ENCODE peak calls at places on chromosomes 12 and 14, in four cellular contexts. One of them, this sample, is unnamed.

GRCh38 chr12:123767613-123768012 is 5.5 kb downstream of the DNAH10 start:
- DNase-seq in left ventricle myocardium inferior: no peak
- DNase-seq in neuronal stem cell: no peak
- DNase-seq in mucosa of descending colon: no peak
- DNase-seq in this sample: peak

GRCh38 chr14:39302124-39302810 is 68.6 kb downstream of the MIA2 start:
- DNase-seq in left ventricle myocardium inferior: no peak
- DNase-seq in neuronal stem cell: no peak
- DNase-seq in mucosa of descending colon: no peak
- DNase-seq in this sample: no peak

GRCh38 chr12:68370667-68371066 is 38.5 kb upstream of the MDM1 start:
- DNase-seq in left ventricle myocardium inferior: no peak
- DNase-seq in neuronal stem cell: no peak
- DNase-seq in mucosa of descending colon: no peak
- DNase-seq in this sample: no peak

GRCh38 chr14:68574906-68575305 is 218.0 kb downstream of the ZFP36L1 start:
- DNase-seq in left ventricle myocardium inferior: no peak
- DNase-seq in neuronal stem cell: no peak
- DNase-seq in mucosa of descending colon: no peak
- DNase-seq in this sample: no peak

GRCh38 chr12:62210422-62210821 is 49.8 kb upstream of the USP15 start:
- DNase-seq in left ventricle myocardium inferior: peak
- DNase-seq in neuronal stem cell: peak
- DNase-seq in mucosa of descending colon: peak
- DNase-seq in this sample: peak

GRCh38 chr12:119071638-119072231 is 90.4 kb downstream of the SRRM4 start:
- DNase-seq in left ventricle myocardium inferior: no peak
- DNase-seq in neuronal stem cell: no peak
- DNase-seq in mucosa of descending colon: no peak
- DNase-seq in this sample: no peak

GRCh38 chr12:124497039-124497438 is 70.4 kb downstream of the NCOR2 start:
- DNase-seq in left ventricle myocardium inferior: peak
- DNase-seq in neuronal stem cell: no peak
- DNase-seq in mucosa of descending colon: no peak
- DNase-seq in this sample: no peak

GRCh38 chr14:95998656-95999055 is 40.5 kb upstream of the C14orf132 start:
- DNase-seq in left ventricle myocardium inferior: no peak
- DNase-seq in neuronal stem cell: no peak
- DNase-seq in mucosa of descending colon: no peak
- DNase-seq in this sample: no peak

GRCh38 chr12:12392428-12392827 is 35.5 kb downstream of the BORCS5 start:
- DNase-seq in left ventricle myocardium inferior: no peak
- DNase-seq in neuronal stem cell: no peak
- DNase-seq in mucosa of descending colon: no peak
- DNase-seq in this sample: peak

GRCh38 chr12:57738661-57739237 is at the start of gene AGAP2:
- DNase-seq in left ventricle myocardium inferior: no peak
- DNase-seq in neuronal stem cell: no peak
- DNase-seq in mucosa of descending colon: no peak
- DNase-seq in this sample: no peak

GRCh38 chr12:112375105-112375504 is 7.1 kb downstream of the HECTD4 start:
- DNase-seq in left ventricle myocardium inferior: no peak
- DNase-seq in neuronal stem cell: no peak
- DNase-seq in mucosa of descending colon: no peak
- DNase-seq in this sample: no peak

GRCh38 chr14:72583316-72584272 is 310.3 kb downstream of the DPF3 start:
- DNase-seq in left ventricle myocardium inferior: no peak
- DNase-seq in neuronal stem cell: no peak
- DNase-seq in mucosa of descending colon: no peak
- DNase-seq in this sample: no peak

GRCh38 chr12:26878661-26879119 is 45.7 kb upstream of the ITPR2 start:
- DNase-seq in left ventricle myocardium inferior: peak
- DNase-seq in neuronal stem cell: no peak
- DNase-seq in mucosa of descending colon: peak
- DNase-seq in this sample: peak

GRCh38 chr12:32451816-32452215 is 52.5 kb downstream of the FGD4 start:
- DNase-seq in left ventricle myocardium inferior: no peak
- DNase-seq in neuronal stem cell: no peak
- DNase-seq in mucosa of descending colon: no peak
- DNase-seq in this sample: no peak

GRCh38 chr12:32454075-32454474 is 54.7 kb downstream of the FGD4 start:
- DNase-seq in left ventricle myocardium inferior: no peak
- DNase-seq in neuronal stem cell: peak
- DNase-seq in mucosa of descending colon: no peak
- DNase-seq in this sample: no peak

GRCh38 chr12:32457251-32458025 is 58.1 kb downstream of the FGD4 start:
- DNase-seq in left ventricle myocardium inferior: no peak
- DNase-seq in neuronal stem cell: no peak
- DNase-seq in mucosa of descending colon: no peak
- DNase-seq in this sample: no peak

GRCh38 chr12:32454866-32455265 is 55.5 kb downstream of the FGD4 start:
- DNase-seq in left ventricle myocardium inferior: no peak
- DNase-seq in neuronal stem cell: peak
- DNase-seq in mucosa of descending colon: no peak
- DNase-seq in this sample: no peak

DNA sequence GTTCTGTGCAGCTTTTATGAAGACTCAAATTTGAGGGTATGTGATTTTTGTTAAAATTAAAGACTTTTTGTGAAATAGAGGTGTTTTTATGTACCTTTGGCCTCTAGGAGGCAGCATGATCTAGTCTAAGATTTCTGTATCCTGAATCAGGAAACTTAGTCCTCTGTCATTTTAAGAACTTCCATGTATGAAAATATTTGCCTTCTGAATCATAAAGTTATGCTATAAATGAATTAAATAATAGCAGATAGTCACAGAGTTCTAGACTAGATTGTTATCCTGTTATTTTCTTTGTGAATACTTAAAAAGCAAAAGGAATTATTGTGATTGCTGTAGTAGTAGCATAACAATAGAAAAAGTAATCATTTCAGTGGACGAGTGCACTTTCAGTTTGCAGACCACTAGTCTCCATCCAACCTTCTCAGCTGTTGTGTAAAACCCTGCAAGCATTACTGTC is 56.3 kb downstream of the FGD4 start:
- DNase-seq in left ventricle myocardium inferior: no peak
- DNase-seq in neuronal stem cell: peak
- DNase-seq in mucosa of descending colon: peak
- DNase-seq in this sample: peak
- H3K4me3 ChIP-seq in left ventricle myocardium inferior: peak
- H3K4me3 ChIP-seq in neuronal stem cell: peak
- H3K4me3 ChIP-seq in mucosa of descending colon: no peak
- H3K4me3 ChIP-seq in this sample: no peak

GRCh38 chr14:22713631-22713950 is 52.9 kb upstream of the OXA1L start:
- DNase-seq in left ventricle myocardium inferior: no peak
- DNase-seq in neuronal stem cell: no peak
- DNase-seq in mucosa of descending colon: no peak
- DNase-seq in this sample: no peak
- H3K4me3 ChIP-seq in left ventricle myocardium inferior: peak
- H3K4me3 ChIP-seq in neuronal stem cell: no peak
- H3K4me3 ChIP-seq in mucosa of descending colon: no peak
- H3K4me3 ChIP-seq in this sample: peak

GRCh38 chr12:107111314-107111713 is 18.0 kb upstream of the CRY1 start:
- DNase-seq in left ventricle myocardium inferior: no peak
- DNase-seq in neuronal stem cell: no peak
- DNase-seq in mucosa of descending colon: no peak
- DNase-seq in this sample: no peak

GRCh38 chr12:107108995-107109508 is 15.7 kb upstream of the CRY1 start:
- DNase-seq in left ventricle myocardium inferior: no peak
- DNase-seq in neuronal stem cell: no peak
- DNase-seq in mucosa of descending colon: no peak
- DNase-seq in this sample: no peak

GRCh38 chr12:107107381-107107780 is 14.0 kb upstream of the CRY1 start:
- DNase-seq in left ventricle myocardium inferior: no peak
- DNase-seq in neuronal stem cell: no peak
- DNase-seq in mucosa of descending colon: no peak
- DNase-seq in this sample: no peak

GRCh38 chr12:107109726-107110518 is 16.6 kb upstream of the CRY1 start:
- DNase-seq in left ventricle myocardium inferior: no peak
- DNase-seq in neuronal stem cell: no peak
- DNase-seq in mucosa of descending colon: no peak
- DNase-seq in this sample: no peak

GRCh38 chr12:107110519-107110859 is 17.1 kb upstream of the CRY1 start:
- DNase-seq in left ventricle myocardium inferior: no peak
- DNase-seq in neuronal stem cell: no peak
- DNase-seq in mucosa of descending colon: no peak
- DNase-seq in this sample: no peak
- H3K4me3 ChIP-seq in left ventricle myocardium inferior: peak
- H3K4me3 ChIP-seq in neuronal stem cell: no peak
- H3K4me3 ChIP-seq in mucosa of descending colon: no peak
- H3K4me3 ChIP-seq in this sample: no peak

GRCh38 chr14:104138891-104139459 is 588 bp downstream of the KIF26A start:
- DNase-seq in left ventricle myocardium inferior: peak
- DNase-seq in neuronal stem cell: no peak
- DNase-seq in mucosa of descending colon: no peak
- DNase-seq in this sample: no peak
- H3K4me3 ChIP-seq in left ventricle myocardium inferior: peak
- H3K4me3 ChIP-seq in neuronal stem cell: peak
- H3K4me3 ChIP-seq in mucosa of descending colon: no peak
- H3K4me3 ChIP-seq in this sample: peak

DNA sequence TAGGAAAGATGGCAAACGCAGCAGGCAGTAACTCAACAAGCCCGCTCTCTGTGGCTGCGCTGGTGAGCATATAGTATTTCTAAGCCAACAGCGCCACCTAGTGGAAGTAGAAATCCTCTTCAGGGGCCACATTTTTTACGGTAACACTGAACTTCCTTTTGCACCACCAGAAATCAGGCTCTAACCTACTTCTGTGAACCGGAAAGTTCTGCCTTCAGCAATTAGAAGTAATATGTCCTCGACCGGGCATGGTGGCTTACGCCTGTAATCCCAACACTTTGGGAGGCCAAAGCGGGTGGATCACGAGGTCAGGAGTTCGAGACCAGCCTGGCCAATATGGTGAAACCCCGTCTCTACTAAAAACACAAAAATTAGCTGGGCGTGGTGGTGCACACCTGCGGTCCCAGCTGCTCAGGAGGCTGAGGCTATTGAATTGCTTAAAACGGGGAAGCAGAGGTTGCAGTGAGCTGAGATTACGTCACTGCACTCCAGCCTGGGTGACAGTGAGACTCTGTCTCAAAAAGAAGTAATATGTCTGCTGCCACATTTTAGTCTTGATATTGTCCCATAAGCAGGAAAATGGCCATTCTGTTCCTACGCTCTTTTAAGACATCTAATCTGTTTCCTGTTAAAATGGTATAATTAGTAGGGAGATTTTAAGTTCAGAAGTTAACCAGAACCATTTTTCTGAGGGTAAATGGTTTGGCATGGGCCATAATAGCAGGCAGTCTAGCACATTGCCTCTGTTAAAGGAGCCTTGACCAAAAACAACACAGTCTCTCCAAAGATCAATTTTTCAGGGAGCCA is 26.7 kb downstream of the APOBEC1 start:
- DNase-seq in left ventricle myocardium inferior: peak
- DNase-seq in neuronal stem cell: peak
- DNase-seq in mucosa of descending colon: peak
- DNase-seq in this sample: peak
- H3K4me3 ChIP-seq in left ventricle myocardium inferior: peak
- H3K4me3 ChIP-seq in neuronal stem cell: no peak
- H3K4me3 ChIP-seq in mucosa of descending colon: no peak
- H3K4me3 ChIP-seq in this sample: peak

DNA sequence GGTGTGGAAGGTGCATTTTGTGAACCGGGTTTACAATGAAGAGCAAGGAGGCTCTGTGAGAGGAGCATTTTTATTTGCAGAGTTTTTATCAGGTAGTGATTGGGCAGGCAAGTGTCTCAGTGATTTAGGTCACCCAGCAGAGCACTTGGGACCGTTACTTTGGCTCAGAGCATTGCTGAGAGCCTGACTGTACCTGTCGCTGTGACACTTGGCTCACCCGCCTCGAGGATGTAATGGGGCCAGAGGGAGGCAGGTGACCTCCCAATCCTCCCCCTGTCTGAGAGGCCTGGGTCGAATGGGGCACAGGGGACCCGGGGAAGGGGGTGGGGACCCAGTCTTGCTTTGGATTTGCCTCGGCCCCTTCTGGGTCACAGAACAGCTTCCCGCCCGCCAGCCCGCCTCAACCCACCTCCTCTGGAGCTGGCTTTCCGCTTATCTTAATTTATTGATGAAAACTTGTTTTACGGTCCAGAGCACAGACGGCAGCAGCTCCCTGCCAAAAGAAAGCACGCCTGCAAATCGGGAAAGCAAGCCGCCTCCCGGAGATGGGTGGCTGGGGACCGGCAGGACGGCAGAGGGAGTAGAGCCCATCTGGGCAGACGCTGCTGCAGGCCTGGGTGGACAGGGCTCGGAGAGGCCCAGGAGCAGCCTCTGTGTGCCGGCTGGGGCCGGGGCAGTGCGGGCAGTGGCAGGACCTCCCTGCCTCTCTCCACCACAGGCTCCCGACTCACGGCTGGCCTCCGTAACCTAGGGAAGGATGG is 186.9 kb downstream of the TSPAN9 start:
- DNase-seq in left ventricle myocardium inferior: peak
- DNase-seq in neuronal stem cell: no peak
- DNase-seq in mucosa of descending colon: no peak
- DNase-seq in this sample: no peak
- H3K4me3 ChIP-seq in left ventricle myocardium inferior: peak
- H3K4me3 ChIP-seq in neuronal stem cell: no peak
- H3K4me3 ChIP-seq in mucosa of descending colon: no peak
- H3K4me3 ChIP-seq in this sample: no peak

GRCh38 chr12:49646871-49647270 is 23.5 kb downstream of the PRPF40B start:
- DNase-seq in left ventricle myocardium inferior: no peak
- DNase-seq in neuronal stem cell: no peak
- DNase-seq in mucosa of descending colon: no peak
- DNase-seq in this sample: no peak
- H3K4me3 ChIP-seq in left ventricle myocardium inferior: no peak
- H3K4me3 ChIP-seq in neuronal stem cell: no peak
- H3K4me3 ChIP-seq in mucosa of descending colon: no peak
- H3K4me3 ChIP-seq in this sample: no peak

DNA sequence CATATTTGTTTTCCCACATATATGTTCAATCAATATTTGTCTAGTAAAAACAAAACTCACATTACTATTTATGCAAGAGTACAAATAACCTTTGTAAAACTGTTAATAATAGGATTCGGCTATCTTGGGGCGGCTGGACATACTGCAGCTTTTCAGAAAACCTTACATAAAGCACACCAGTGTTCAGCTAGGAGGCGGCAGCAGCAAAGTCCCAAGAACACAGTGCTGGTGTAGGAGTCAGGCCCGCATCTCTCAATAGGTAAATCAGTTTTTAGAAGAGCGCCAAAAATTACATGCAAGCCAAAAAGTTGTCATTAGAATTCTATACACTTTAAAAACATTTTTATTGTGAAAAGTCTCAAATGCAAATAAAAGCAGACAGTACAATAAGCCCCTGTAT is 37.5 kb downstream of the CCDC88C start:
- DNase-seq in left ventricle myocardium inferior: no peak
- DNase-seq in neuronal stem cell: no peak
- DNase-seq in mucosa of descending colon: no peak
- DNase-seq in this sample: no peak
- H3K4me3 ChIP-seq in left ventricle myocardium inferior: no peak
- H3K4me3 ChIP-seq in neuronal stem cell: no peak
- H3K4me3 ChIP-seq in mucosa of descending colon: no peak
- H3K4me3 ChIP-seq in this sample: no peak

DNA sequence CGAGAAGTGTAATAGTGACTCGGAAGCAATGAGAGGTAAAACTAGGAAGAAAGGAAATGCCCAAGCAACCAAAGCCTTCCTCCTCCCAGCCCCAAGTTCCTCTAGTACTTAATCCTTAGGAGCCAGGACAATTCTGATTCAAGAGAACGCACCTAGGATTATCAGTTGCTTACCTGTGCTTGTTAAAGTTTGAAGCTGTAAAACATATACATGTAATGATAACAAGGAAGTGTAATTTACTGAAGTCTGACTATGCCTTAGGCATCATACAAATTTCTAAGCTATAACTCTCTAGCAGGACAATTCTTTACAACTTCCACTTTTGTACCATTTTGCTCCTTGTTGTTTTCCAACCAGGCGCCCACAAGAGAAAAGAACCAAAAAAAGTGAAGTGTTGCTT is 92.8 kb upstream of the OSBPL8 start:
- DNase-seq in left ventricle myocardium inferior: no peak
- DNase-seq in neuronal stem cell: no peak
- DNase-seq in mucosa of descending colon: no peak
- DNase-seq in this sample: no peak
- H3K4me3 ChIP-seq in left ventricle myocardium inferior: no peak
- H3K4me3 ChIP-seq in neuronal stem cell: no peak
- H3K4me3 ChIP-seq in mucosa of descending colon: no peak
- H3K4me3 ChIP-seq in this sample: no peak

This sample was measured in Jurkat, Clone E6-1.